ENCODE peak calls at places on chromosomes 6 and 20, in six cellular contexts. One of them, this sample, is unnamed.

GRCh38 chr6:41200901-41201783 is at the start of gene TREML2:
- DNase-seq in GM12878: no peak
- DNase-seq in HepG2: no peak
- DNase-seq in HCT116: no peak
- DNase-seq in H1: peak
- DNase-seq in K562: peak
- DNase-seq in this sample: no peak

GRCh38 chr6:164359441-164359840 is 944.9 kb downstream of the QKI start:
- DNase-seq in GM12878: no peak
- DNase-seq in HepG2: no peak
- DNase-seq in HCT116: no peak
- DNase-seq in H1: no peak
- DNase-seq in K562: no peak
- DNase-seq in this sample: no peak

GRCh38 chr6:83057705-83058321 is 7.8 kb downstream of the UBE3D start:
- DNase-seq in GM12878: no peak
- DNase-seq in HepG2: peak
- DNase-seq in HCT116: peak
- DNase-seq in H1: peak
- DNase-seq in K562: peak
- DNase-seq in this sample: peak

GRCh38 chr6:101722481-101722880 is 329.0 kb downstream of the GRIK2 start:
- DNase-seq in GM12878: no peak
- DNase-seq in HepG2: no peak
- DNase-seq in HCT116: no peak
- DNase-seq in H1: no peak
- DNase-seq in K562: no peak
- DNase-seq in this sample: no peak

GRCh38 chr6:130558131-130558530 is 192.3 kb downstream of the TMEM200A start:
- DNase-seq in GM12878: no peak
- DNase-seq in HepG2: no peak
- DNase-seq in HCT116: no peak
- DNase-seq in H1: no peak
- DNase-seq in K562: no peak
- DNase-seq in this sample: no peak

GRCh38 chr6:166313255-166314070 is 5.3 kb upstream of the PRR18 start:
- DNase-seq in GM12878: peak
- DNase-seq in HepG2: peak
- DNase-seq in HCT116: peak
- DNase-seq in H1: peak
- DNase-seq in K562: peak
- DNase-seq in this sample: peak

GRCh38 chr6:74606488-74607135 is 599.2 kb downstream of the COL12A1 start:
- DNase-seq in GM12878: no peak
- DNase-seq in HepG2: no peak
- DNase-seq in HCT116: no peak
- DNase-seq in H1: no peak
- DNase-seq in K562: no peak
- DNase-seq in this sample: no peak

GRCh38 chr6:70254784-70255183 is 48.1 kb downstream of the COL9A1 start:
- DNase-seq in GM12878: no peak
- DNase-seq in HepG2: no peak
- DNase-seq in HCT116: no peak
- DNase-seq in H1: no peak
- DNase-seq in K562: no peak
- DNase-seq in this sample: no peak

GRCh38 chr6:104325341-104326172 is 534.2 kb downstream of the HACE1 start:
- DNase-seq in GM12878: no peak
- DNase-seq in HepG2: no peak
- DNase-seq in HCT116: peak
- DNase-seq in H1: no peak
- DNase-seq in K562: no peak
- DNase-seq in this sample: peak

GRCh38 chr6:75986935-75987334 is 85.5 kb downstream of the IMPG1 start:
- DNase-seq in GM12878: no peak
- DNase-seq in HepG2: no peak
- DNase-seq in HCT116: no peak
- DNase-seq in H1: no peak
- DNase-seq in K562: no peak
- DNase-seq in this sample: no peak

GRCh38 chr20:2156666-2157624 is 55.3 kb downstream of the STK35 start:
- DNase-seq in GM12878: no peak
- DNase-seq in HepG2: peak
- DNase-seq in HCT116: no peak
- DNase-seq in H1: no peak
- DNase-seq in K562: no peak
- DNase-seq in this sample: no peak

GRCh38 chr6:118875672-118876071 is 18.3 kb upstream of the ASF1A start:
- DNase-seq in GM12878: no peak
- DNase-seq in HepG2: no peak
- DNase-seq in HCT116: no peak
- DNase-seq in H1: no peak
- DNase-seq in K562: no peak
- DNase-seq in this sample: no peak

GRCh38 chr20:21376631-21377030 is 20.7 kb downstream of the NKX2-4 start:
- DNase-seq in GM12878: no peak
- DNase-seq in HepG2: no peak
- DNase-seq in HCT116: no peak
- DNase-seq in H1: no peak
- DNase-seq in K562: no peak
- DNase-seq in this sample: no peak

GRCh38 chr6:10138917-10139316 is 276.0 kb downstream of the TFAP2A start:
- DNase-seq in GM12878: no peak
- DNase-seq in HepG2: no peak
- DNase-seq in HCT116: no peak
- DNase-seq in H1: no peak
- DNase-seq in K562: no peak
- DNase-seq in this sample: no peak

GRCh38 chr6:5866547-5867051 is 140.1 kb downstream of the NRN1 start:
- DNase-seq in GM12878: no peak
- DNase-seq in HepG2: peak
- DNase-seq in HCT116: no peak
- DNase-seq in H1: no peak
- DNase-seq in K562: no peak
- DNase-seq in this sample: peak

GRCh38 chr6:4258733-4259132 is 123.4 kb upstream of the ECI2 start:
- DNase-seq in GM12878: no peak
- DNase-seq in HepG2: no peak
- DNase-seq in HCT116: no peak
- DNase-seq in H1: no peak
- DNase-seq in K562: no peak
- DNase-seq in this sample: no peak

GRCh38 chr6:133730881-133731280 is 158.0 kb upstream of the TCF21 start:
- DNase-seq in GM12878: no peak
- DNase-seq in HepG2: no peak
- DNase-seq in HCT116: no peak
- DNase-seq in H1: no peak
- DNase-seq in K562: no peak
- DNase-seq in this sample: no peak

GRCh38 chr6:75084872-75085381 is 120.9 kb downstream of the COL12A1 start:
- DNase-seq in GM12878: no peak
- DNase-seq in HepG2: peak
- DNase-seq in HCT116: no peak
- DNase-seq in H1: peak
- DNase-seq in K562: no peak
- DNase-seq in this sample: no peak

GRCh38 chr6:116060572-116061283 is at the start of gene FRK:
- DNase-seq in GM12878: no peak
- DNase-seq in HepG2: peak
- DNase-seq in HCT116: peak
- DNase-seq in H1: no peak
- DNase-seq in K562: no peak
- DNase-seq in this sample: peak

GRCh38 chr6:127539292-127539691 is 20.2 kb upstream of the MTCL3 start:
- DNase-seq in GM12878: no peak
- DNase-seq in HepG2: no peak
- DNase-seq in HCT116: no peak
- DNase-seq in H1: no peak
- DNase-seq in K562: no peak
- DNase-seq in this sample: peak

GRCh38 chr6:116564921-116565872 is 6.1 kb upstream of the RWDD1 start:
- DNase-seq in GM12878: no peak
- DNase-seq in HepG2: no peak
- DNase-seq in HCT116: no peak
- DNase-seq in H1: no peak
- DNase-seq in K562: no peak
- DNase-seq in this sample: no peak

GRCh38 chr6:3568396-3569082 is 111.7 kb upstream of the SLC22A23 start:
- DNase-seq in GM12878: no peak
- DNase-seq in HepG2: peak
- DNase-seq in HCT116: no peak
- DNase-seq in H1: no peak
- DNase-seq in K562: no peak
- DNase-seq in this sample: no peak

GRCh38 chr20:32663704-32664351 is 9.9 kb downstream of the C20orf203 start:
- DNase-seq in GM12878: no peak
- DNase-seq in HepG2: no peak
- DNase-seq in HCT116: no peak
- DNase-seq in H1: no peak
- DNase-seq in K562: peak
- DNase-seq in this sample: no peak

DNA sequence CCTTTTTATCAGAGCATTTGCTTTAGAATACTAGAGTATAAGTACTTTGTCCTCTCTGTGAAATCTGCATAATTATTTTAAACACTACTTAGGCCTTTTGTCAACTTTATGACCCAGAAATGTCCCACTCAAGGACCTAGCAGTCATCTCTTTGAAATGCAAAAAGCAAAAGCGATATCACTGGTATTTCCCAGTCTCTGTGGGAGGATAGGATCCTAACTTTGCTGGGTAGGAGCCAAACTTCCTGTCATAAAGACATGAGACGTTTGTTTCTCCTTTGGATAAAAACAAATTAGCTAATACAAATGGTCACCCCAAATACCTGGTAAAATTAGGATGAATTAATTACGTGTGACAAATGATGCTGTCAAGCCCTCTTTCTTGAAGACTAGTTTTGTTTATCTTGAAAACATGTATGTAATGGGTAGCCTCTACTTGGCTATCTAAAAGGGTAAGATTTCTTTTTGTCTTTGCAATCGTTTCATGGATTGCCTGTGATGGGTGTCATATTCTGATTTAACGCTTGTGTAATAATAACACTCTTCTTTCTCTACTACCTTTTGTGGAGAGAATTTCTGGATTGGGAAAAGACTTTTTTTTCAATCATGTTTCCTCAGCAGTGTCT is 36.2 kb downstream of the DCDC2 start:
- DNase-seq in GM12878: no peak
- DNase-seq in HepG2: no peak
- DNase-seq in HCT116: no peak
- DNase-seq in H1: no peak
- DNase-seq in K562: no peak
- DNase-seq in this sample: no peak
- TF ChIP-seq JUND in GM12878: no peak
- TF ChIP-seq JUND in HepG2: no peak
- TF ChIP-seq JUND in HCT116: no peak
- TF ChIP-seq JUND in H1: no peak
- TF ChIP-seq JUND in K562: no peak
- TF ChIP-seq JUND in this sample: no peak

GRCh38 chr6:157909282-157909664 is 72.4 kb upstream of the SYNJ2 start:
- DNase-seq in GM12878: peak
- DNase-seq in HepG2: no peak
- DNase-seq in HCT116: no peak
- DNase-seq in H1: no peak
- DNase-seq in K562: no peak
- DNase-seq in this sample: no peak

GRCh38 chr6:157906537-157907061 is 75.1 kb upstream of the SYNJ2 start:
- DNase-seq in GM12878: no peak
- DNase-seq in HepG2: no peak
- DNase-seq in HCT116: no peak
- DNase-seq in H1: no peak
- DNase-seq in K562: peak
- DNase-seq in this sample: no peak

GRCh38 chr6:157911278-157911677 is 70.4 kb upstream of the SYNJ2 start:
- DNase-seq in GM12878: no peak
- DNase-seq in HepG2: no peak
- DNase-seq in HCT116: no peak
- DNase-seq in H1: no peak
- DNase-seq in K562: no peak
- DNase-seq in this sample: no peak

GRCh38 chr6:157907651-157908050 is 74.0 kb upstream of the SYNJ2 start:
- DNase-seq in GM12878: no peak
- DNase-seq in HepG2: no peak
- DNase-seq in HCT116: no peak
- DNase-seq in H1: no peak
- DNase-seq in K562: no peak
- DNase-seq in this sample: no peak

DNA sequence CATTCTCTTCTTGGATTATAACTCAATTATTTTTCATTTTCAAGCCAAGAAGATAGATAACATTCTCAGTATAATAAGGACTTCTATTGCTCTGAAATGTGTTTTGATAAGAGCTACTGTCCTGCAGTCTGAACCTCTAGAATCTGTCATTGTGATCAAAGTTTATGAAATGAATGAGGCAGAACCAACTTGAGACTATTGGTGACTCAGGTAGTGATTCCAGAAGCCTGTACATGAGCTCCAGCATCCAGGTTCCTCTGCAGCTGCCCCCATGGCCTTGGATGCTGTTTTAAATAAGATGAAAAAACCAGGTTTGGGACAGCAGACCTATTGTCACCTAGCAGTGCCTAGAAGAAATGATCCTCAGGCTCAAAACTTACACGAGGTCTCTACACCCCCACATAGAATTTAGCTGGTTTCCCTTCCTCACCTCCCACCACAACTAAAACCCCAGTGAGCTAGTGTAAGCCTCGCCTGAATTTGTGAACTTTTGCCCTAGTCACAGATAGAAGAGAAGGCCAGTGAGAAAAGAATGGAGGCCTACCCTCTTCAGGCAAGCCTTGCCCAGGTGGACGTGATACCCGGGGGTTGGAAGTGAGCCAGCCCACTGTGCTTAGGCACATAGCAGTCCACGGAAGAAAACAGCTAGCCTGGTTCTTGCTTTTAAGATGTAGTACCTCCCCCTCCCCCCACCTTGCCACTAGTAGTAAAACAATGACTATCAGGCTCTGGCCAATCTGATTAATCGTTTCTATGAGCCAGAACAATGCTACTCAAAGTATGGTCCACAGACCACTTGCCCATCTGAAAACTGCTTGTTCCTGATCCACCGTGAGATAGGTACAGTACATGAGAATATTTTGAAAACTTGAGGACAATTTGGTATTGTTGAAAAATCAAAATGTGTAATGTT is 73.0 kb upstream of the SYNJ2 start:
- DNase-seq in GM12878: peak
- DNase-seq in HepG2: no peak
- DNase-seq in HCT116: no peak
- DNase-seq in H1: no peak
- DNase-seq in K562: no peak
- DNase-seq in this sample: no peak
- TF ChIP-seq JUND in GM12878: no peak
- TF ChIP-seq JUND in HepG2: no peak
- TF ChIP-seq JUND in HCT116: no peak
- TF ChIP-seq JUND in H1: no peak
- TF ChIP-seq JUND in K562: no peak
- TF ChIP-seq JUND in this sample: no peak

GRCh38 chr6:960356-960755 is 267.4 kb upstream of the EXOC2 start:
- DNase-seq in GM12878: no peak
- DNase-seq in HepG2: no peak
- DNase-seq in HCT116: no peak
- DNase-seq in H1: no peak
- DNase-seq in K562: no peak
- DNase-seq in this sample: no peak
- TF ChIP-seq JUND in GM12878: no peak
- TF ChIP-seq JUND in HepG2: no peak
- TF ChIP-seq JUND in HCT116: no peak
- TF ChIP-seq JUND in H1: no peak
- TF ChIP-seq JUND in K562: no peak
- TF ChIP-seq JUND in this sample: no peak

GRCh38 chr6:113449051-113449450 is 408.1 kb upstream of the MARCKS start:
- DNase-seq in GM12878: no peak
- DNase-seq in HepG2: no peak
- DNase-seq in HCT116: peak
- DNase-seq in H1: no peak
- DNase-seq in K562: no peak
- DNase-seq in this sample: no peak
- TF ChIP-seq JUND in GM12878: no peak
- TF ChIP-seq JUND in HepG2: no peak
- TF ChIP-seq JUND in HCT116: peak
- TF ChIP-seq JUND in H1: no peak
- TF ChIP-seq JUND in K562: no peak
- TF ChIP-seq JUND in this sample: no peak